ENCODE peak calls at places on chromosomes 13 and 19, in four cellular contexts. J, F, T and A are unnamed samples.

GRCh38 chr19:42471554-42472249 is 29.0 kb upstream of the CXCL17 start:
- DNase-seq in J (no peak), F (no peak), T (no peak), A (no peak)

GRCh38 chr19:38737921-38738731 is 6.1 kb downstream of the CAPN12 start:
- DNase-seq in J (no peak), F (no peak), T (no peak), A (no peak)

GRCh38 chr19:53659292-53659691 is 27.5 kb downstream of the DPRX start:
- DNase-seq in J (no peak), F (peak; percentile 30), T (peak; percentile 69), A (peak; percentile 65)

GRCh38 chr13:79668353-79668752 is 187.4 kb downstream of the NDFIP2 start:
- DNase-seq in J (no peak), F (no peak), T (no peak), A (no peak)

GRCh38 chr19:3610745-3611717 is 4.4 kb upstream of the TBXA2R start:
- DNase-seq in J (no peak), F (no peak), T (no peak), A (no peak)

GRCh38 chr19:55176116-55176515 is 4.0 kb downstream of the SYT5 start:
- DNase-seq in J (no peak), F (no peak), T (no peak), A (no peak)

GRCh38 chr13:98825659-98826058 is 73.2 kb upstream of the SLC15A1 start:
- DNase-seq in J (no peak), F (no peak), T (peak; percentile 28), A (no peak)

GRCh38 chr19:45616709-45617027 is 14.7 kb upstream of the GPR4 start:
- DNase-seq in J (no peak), F (no peak), T (peak; percentile 52), A (no peak)

GRCh38 chr13:40613192-40613818 is 53.1 kb downstream of the FOXO1 start:
- DNase-seq in J (no peak), F (no peak), T (no peak), A (no peak)

GRCh38 chr19:48121909-48122371 is 11.3 kb upstream of the PLA2G4C start:
- DNase-seq in J (no peak), F (no peak), T (no peak), A (no peak)

GRCh38 chr19:3961007-3961406 is 9.9 kb downstream of the DAPK3 start:
- DNase-seq in J (no peak), F (no peak), T (no peak), A (no peak)

GRCh38 chr13:23915308-23915707 is 18.0 kb upstream of the C1QTNF9B start:
- DNase-seq in J (no peak), F (no peak), T (no peak), A (peak; percentile 8)

GRCh38 chr19:10288662-10289166 is 1.0 kb upstream of the ICAM5 start:
- DNase-seq in J (peak; percentile 85), F (peak; percentile 83), T (peak; percentile 74), A (peak; percentile 77)

GRCh38 chr13:109256866-109257760 is 529.3 kb downstream of the IRS2 start:
- DNase-seq in J (peak; percentile 45), F (no peak), T (no peak), A (peak; percentile 74)

GRCh38 chr19:38543807-38544568 is 73.8 kb downstream of the MAP4K1 start:
- DNase-seq in J (peak; percentile 98), F (peak; percentile 98), T (peak; percentile 58), A (peak; percentile 79)

GRCh38 chr13:109330941-109331340 is 455.4 kb downstream of the IRS2 start:
- DNase-seq in J (no peak), F (no peak), T (no peak), A (no peak)

GRCh38 chr13:91154954-91155353 is 192.5 kb upstream of the MIR17HG start:
- DNase-seq in J (no peak), F (no peak), T (no peak), A (no peak)

GRCh38 chr13:109028626-109029025 is 399.2 kb downstream of the MYO16 start:
- DNase-seq in J (no peak), F (no peak), T (no peak), A (no peak)

GRCh38 chr13:26476111-26476743 is 81.3 kb upstream of the WASF3 start:
- DNase-seq in J (no peak), F (no peak), T (peak; percentile 51), A (peak; percentile 34)

GRCh38 chr13:62302341-62302740 is 886.7 kb upstream of the PCDH20 start:
- DNase-seq in J (no peak), F (no peak), T (no peak), A (no peak)

GRCh38 chr19:30371157-30371845 is 883 bp upstream of the ZNF536 start:
- DNase-seq in J (no peak), F (no peak), T (no peak), A (no peak)

GRCh38 chr13:111623743-111624505 is 303.5 kb downstream of the TEX29 start:
- DNase-seq in J (no peak), F (no peak), T (no peak), A (no peak)

GRCh38 chr19:3547301-3547731 is 8.3 kb downstream of the TEKTIP1 start:
- DNase-seq in J (no peak), F (no peak), T (peak; percentile 41), A (no peak)

GRCh38 chr19:778910-779653 is 18.2 kb upstream of the PTBP1 start:
- DNase-seq in J (peak; percentile 52), F (no peak), T (no peak), A (peak; percentile 81)

GRCh38 chr13:76680112-76680511 is 206.1 kb downstream of the KCTD12 start:
- DNase-seq in J (no peak), F (no peak), T (no peak), A (no peak)

GRCh38 chr13:76672422-76672821 is 213.8 kb downstream of the KCTD12 start:
- DNase-seq in J (no peak), F (no peak), T (no peak), A (no peak)

DNA sequence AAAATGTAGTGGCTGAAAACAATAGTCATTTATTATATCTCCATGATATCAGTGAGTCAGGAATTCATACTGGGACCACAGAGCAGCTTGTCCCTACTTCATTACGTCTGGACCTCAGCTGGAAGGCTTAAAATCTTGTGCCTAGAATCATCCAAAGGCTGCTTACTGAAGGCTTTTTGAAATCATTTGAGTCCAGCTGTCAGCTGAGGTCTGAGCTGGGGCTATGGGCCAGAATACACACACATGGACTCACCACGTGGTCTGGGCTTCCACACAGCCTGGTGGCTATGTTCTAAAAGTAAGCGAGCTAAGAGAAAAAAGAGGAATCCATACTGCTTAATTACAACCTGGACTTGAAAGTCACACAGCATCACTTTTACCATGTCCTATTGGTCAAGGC is 209.2 kb downstream of the KCTD12 start:
- DNase-seq in J (no peak), F (no peak), T (no peak), A (no peak)
- TF ChIP-seq NR3C1 in J (no peak), F (no peak), T (no peak), A (no peak)

DNA sequence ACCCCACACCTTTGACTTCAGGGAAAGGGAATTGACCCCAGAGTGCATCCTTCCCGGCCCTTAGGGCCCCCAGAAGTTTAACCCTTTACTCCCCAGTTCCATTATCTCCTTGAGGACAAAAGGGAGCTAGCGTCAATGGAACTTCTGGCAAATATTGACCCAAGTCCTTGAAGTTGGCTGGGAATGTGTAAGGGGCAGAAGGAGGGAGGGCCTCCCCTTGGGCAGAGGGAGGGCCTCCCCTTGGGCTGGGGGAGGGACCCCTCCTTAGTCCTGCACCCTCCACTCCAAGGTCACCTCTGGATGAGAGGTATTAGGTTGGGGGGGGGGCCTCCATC is 3.0 kb upstream of the TMEM59L start:
- DNase-seq in J (no peak), F (no peak), T (no peak), A (no peak)
- TF ChIP-seq NR3C1 in J (no peak), F (no peak), T (no peak), A (no peak)

GRCh38 chr19:49915271-49915670 is 13.7 kb upstream of the ATF5 start:
- DNase-seq in J (no peak), F (no peak), T (no peak), A (no peak)
- TF ChIP-seq NR3C1 in J (no peak), F (no peak), T (no peak), A (no peak)

GRCh38 chr13:47396915-47397314 is 500.1 kb upstream of the HTR2A start:
- DNase-seq in J (no peak), F (no peak), T (peak; percentile 12), A (no peak)

GRCh38 chr13:47397739-47398138 is 500.9 kb upstream of the HTR2A start:
- DNase-seq in J (no peak), F (no peak), T (no peak), A (no peak)

DNA sequence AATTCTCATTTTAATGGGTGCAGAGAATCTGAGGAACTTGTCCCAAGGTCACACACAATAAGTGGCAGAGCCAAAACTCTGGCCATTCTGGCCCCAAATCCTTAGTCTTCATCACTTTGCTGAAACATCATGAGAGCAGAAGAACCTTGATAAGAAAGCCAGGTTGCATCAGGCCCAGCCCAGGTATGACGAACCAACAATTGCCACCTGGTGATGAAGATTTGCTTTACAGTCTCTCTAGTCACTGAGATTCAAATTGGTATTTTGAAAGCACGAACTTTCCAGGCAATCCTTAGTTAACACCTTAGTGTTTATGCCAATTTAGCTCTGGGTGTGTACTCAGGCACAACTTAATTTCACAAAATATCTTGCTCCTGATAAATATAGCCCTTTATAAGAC is 502.7 kb upstream of the HTR2A start:
- DNase-seq in J (no peak), F (no peak), T (no peak), A (no peak)
- TF ChIP-seq NR3C1 in J (no peak), F (no peak), T (no peak), A (no peak)

DNA sequence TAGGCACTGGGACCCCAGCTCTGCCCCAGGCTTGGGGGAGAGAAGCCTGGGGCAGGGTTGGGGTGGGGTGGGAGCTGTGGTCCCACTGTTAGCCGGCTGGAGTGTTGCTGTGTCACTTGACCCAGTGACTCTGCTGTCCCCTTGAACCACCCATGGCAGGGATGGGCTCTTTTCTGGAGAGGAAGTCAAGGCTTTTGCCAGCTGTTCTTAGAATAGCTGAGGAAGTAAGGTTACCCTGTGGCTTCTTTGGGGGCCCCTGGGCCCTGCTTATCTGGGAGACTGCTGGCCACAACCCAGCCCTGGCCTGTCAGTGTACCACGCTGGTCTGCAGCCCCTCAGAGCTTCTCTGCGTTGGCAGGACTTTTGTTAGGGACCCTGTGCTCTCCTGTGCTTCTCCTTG is 9.1 kb downstream of the PNPLA6 start:
- DNase-seq in J (no peak), F (no peak), T (no peak), A (no peak)
- TF ChIP-seq NR3C1 in J (no peak), F (no peak), T (no peak), A (no peak)

DNA sequence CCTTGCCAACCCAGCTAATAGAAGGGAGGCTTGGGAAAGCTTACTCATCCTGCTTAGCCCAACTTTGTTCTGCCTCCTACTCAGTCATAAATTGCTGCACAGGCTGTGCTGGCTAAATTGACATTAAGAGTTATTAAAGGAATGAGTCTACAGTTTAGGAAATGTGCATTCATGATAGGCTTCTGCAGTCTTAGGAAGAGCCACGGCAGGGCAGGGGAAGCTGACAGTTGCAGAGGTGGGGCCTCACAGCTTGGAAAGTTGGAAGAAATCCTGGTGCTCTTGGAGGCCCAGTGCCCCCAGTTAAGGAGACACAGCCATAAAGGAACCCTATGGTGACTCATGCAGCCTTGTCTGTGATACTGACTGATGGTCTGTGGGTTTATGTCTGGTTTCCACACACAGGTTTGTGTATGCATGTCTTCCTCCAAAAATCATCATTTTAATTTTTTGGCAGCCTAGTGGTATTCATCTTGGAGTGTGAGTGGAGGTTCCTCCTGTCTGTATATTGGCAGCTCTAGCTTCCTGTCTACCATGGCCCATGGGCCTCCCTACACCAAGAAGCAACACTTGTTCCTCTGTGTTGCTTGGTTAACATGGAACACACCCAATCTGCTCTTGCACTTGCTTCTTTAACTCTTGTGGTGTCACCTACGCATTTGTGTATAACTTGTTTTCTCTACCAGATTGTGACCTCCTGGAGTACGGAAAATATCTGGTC is 135.0 kb upstream of the KL start:
- DNase-seq in J (no peak), F (no peak), T (no peak), A (no peak)
- TF ChIP-seq NR3C1 in J (no peak), F (no peak), T (no peak), A (no peak)